ENCODE peak calls at places on chromosome 2, in four cellular contexts. G is stimulated activated CD8-positive, alpha-beta memory T cell treated with anti-CD3 and anti-CD28 coated beads, Interleukin-4, amount 100 ng/mL, for 1 hour; I is GM10248; E is stimulated activated CD4-positive, alpha-beta T cell treated with anti-CD3 and anti-CD28 coated beads, Interleukin-4, amount 100 ng/mL, for 48 hours. C is an unnamed sample.

GRCh38 chr2:120864981-120865380 is 129.3 kb downstream of the GLI2 start:
- DNase-seq in G (no peak), I (no peak), E (no peak), C (no peak)

GRCh38 chr2:4715065-4715464 is 977.1 kb upstream of the SOX11 start:
- DNase-seq in G (no peak), I (no peak), E (no peak), C (no peak)

GRCh38 chr2:220959391-220959802 is 612.7 kb downstream of the EPHA4 start:
- DNase-seq in G (no peak), I (no peak), E (no peak), C (no peak)

GRCh38 chr2:75453696-75454095 is 107.0 kb downstream of the EVA1A start:
- DNase-seq in G (no peak), I (no peak), E (no peak), C (no peak)

GRCh38 chr2:204431529-204431928 is 113.7 kb upstream of the PARD3B start:
- DNase-seq in G (no peak), I (no peak), E (no peak), C (no peak)

GRCh38 chr2:229835601-229836283 is 86.1 kb downstream of the TRIP12 start:
- DNase-seq in G (no peak), I (no peak), E (no peak), C (no peak)

GRCh38 chr2:200439981-200440380 is 69.9 kb downstream of the KCTD18 start:
- DNase-seq in G (no peak), I (no peak), E (no peak), C (no peak)

GRCh38 chr2:169673106-169673505 is 21.1 kb downstream of the CFAP210 start:
- DNase-seq in G (no peak), I (no peak), E (no peak), C (no peak)

C was measured in activated CD8-positive, alpha-beta memory T cell treated with anti-CD3 and anti-CD28 coated beads for 4 hours.